ENCODE peak calls at places on chromosomes 7 and 10, in six cellular contexts. I, H, R, T, Y and D are unnamed samples.

GRCh38 chr7:5351508-5352265 is 68.9 kb downstream of the SLC29A4 start:
- DNase-seq in I (no peak), R (no peak), H (no peak), Y (no peak), T (no peak), D (no peak)

GRCh38 chr7:22417841-22418240 is 60.9 kb upstream of the RAPGEF5 start:
- DNase-seq in T (no peak), R (no peak), H (no peak), I (no peak), Y (no peak), D (no peak)

GRCh38 chr7:120615703-120616102 is 242.2 kb downstream of the TSPAN12 start:
- DNase-seq in I (no peak), T (no peak), Y (no peak), H (no peak), R (no peak), D (no peak)

GRCh38 chr7:154287370-154287769 is 235.2 kb downstream of the DPP6 start:
- DNase-seq in T (no peak), I (no peak), H (no peak), R (no peak), Y (no peak), D (no peak)

GRCh38 chr7:26376208-26376917 is 84.7 kb downstream of the SNX10 start:
- DNase-seq in I (no peak), Y (peak; percentile 21), H (peak; percentile 63), R (no peak), T (no peak), D (no peak)

GRCh38 chr7:151679868-151680534 is 160.3 kb upstream of the RHEB start:
- DNase-seq in R (no peak), H (no peak), I (no peak), Y (no peak), T (no peak), D (no peak)

GRCh38 chr7:30412810-30413504 is 65.6 kb downstream of the NOD1 start:
- DNase-seq in H (no peak), Y (no peak), T (peak; percentile 53), R (peak; percentile 78), I (peak; percentile 92), D (peak; percentile 55)

GRCh38 chr10:110508806-110509544 is 11.3 kb downstream of the DUSP5 start:
- DNase-seq in T (no peak), Y (peak; percentile 87), R (no peak), H (no peak), I (no peak), D (no peak)

GRCh38 chr10:70563230-70563629 is 39.3 kb downstream of the PRF1 start:
- DNase-seq in R (no peak), T (no peak), Y (no peak), I (no peak), H (no peak), D (no peak)

GRCh38 chr7:128827248-128827958 is 2.8 kb upstream of the FLNC start:
- DNase-seq in R (peak; percentile 83), T (no peak), Y (peak; percentile 86), H (no peak), I (peak; percentile 74), D (no peak)

GRCh38 chr7:1693419-1693990 is 23.4 kb downstream of the ELFN1 start:
- DNase-seq in Y (no peak), I (no peak), H (peak; percentile 41), R (no peak), T (no peak), D (no peak)

GRCh38 chr10:113111900-113112853 is 162.1 kb downstream of the TCF7L2 start:
- DNase-seq in I (peak; percentile 81), R (peak; percentile 24), T (peak; percentile 47), Y (peak; percentile 40), H (no peak), D (no peak)

GRCh38 chr10:113108948-113109347 is 158.9 kb downstream of the TCF7L2 start:
- DNase-seq in R (no peak), Y (no peak), H (no peak), T (no peak), I (no peak), D (no peak)

GRCh38 chr10:113111260-113111659 is 161.2 kb downstream of the TCF7L2 start:
- DNase-seq in R (no peak), I (no peak), Y (no peak), T (no peak), H (no peak), D (no peak)

GRCh38 chr10:113104071-113104470 is 154.0 kb downstream of the TCF7L2 start:
- DNase-seq in H (no peak), Y (no peak), R (no peak), T (no peak), I (peak; percentile 12), D (no peak)

DNA sequence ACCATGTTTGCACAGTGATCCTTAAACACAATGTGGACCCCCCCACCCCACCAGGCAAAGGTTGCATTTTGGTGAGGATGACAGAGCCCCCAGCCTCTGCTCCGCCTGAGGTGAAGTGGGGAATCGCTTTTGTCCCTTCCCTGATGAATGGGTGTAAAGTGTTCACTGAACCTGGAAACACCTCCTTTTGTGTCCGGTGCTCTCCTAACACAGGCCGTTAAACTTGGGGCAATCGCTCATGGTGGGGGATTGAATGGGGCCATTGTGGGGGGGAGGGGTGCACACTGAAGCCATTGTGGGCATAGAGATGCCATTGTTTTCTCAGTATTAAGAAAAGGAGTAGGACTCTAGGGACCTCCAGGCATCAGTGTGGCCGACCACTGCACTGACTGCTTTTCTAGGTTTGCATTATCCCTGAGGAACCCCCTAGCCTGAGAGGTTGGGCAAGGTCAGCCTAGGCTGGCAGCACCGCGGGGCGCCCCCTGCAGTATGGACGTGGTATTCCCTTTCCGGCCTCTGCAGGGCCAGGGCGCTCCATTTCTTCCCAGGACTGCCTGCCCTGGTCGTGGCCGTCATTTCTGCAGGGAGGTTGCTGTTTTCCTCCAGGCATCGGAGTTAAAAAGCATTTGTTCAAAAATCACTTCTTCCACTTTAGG is 158.3 kb downstream of the TCF7L2 start:
- DNase-seq in H (peak; percentile 60), T (no peak), Y (no peak), I (no peak), R (no peak), D (no peak)
- TF ChIP-seq CTCF in H (peak; percentile 54), T (peak; percentile 17), Y (peak; percentile 58), I (peak; percentile 54), R (peak; percentile 21), D (peak; percentile 20)

DNA sequence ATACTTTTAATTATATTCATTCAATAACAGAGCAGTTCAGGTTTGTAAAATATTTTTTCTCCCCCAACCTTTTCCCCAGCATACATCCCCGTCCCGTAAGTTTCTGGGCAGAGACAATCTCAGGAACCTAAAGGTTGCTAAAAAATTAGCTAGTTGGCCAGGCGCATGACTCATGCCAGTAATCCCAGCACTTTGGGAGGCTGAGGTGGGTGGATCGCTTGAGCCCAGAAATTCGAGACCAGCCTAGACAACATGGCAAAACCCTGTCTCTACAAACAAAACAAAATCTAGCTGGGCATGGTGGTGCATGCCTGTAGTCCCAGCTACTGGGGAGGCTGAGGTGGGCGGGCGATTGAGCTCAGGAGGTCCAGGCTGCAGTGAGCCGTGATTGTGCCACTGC is 40.2 kb downstream of the TCF7L2 start:
- DNase-seq in I (no peak), H (no peak), Y (no peak), T (no peak), R (peak; percentile 43), D (no peak)
- H3K4me1 ChIP-seq in I (peaks cover 43% of the 10 kb centered on the region), H (peaks cover 20% of the 10 kb centered on the region), Y (peaks cover 18% of the 10 kb centered on the region), T (peaks cover 78% of the 10 kb centered on the region), R (peaks cover 2% of the 10 kb centered on the region), D (no peaks in the 10 kb centered on the region)

GRCh38 chr10:60446855-60447254 is 57.2 kb upstream of the ANK3 start:
- DNase-seq in R (peak; percentile 49), T (no peak), H (peak; percentile 51), Y (no peak), I (peak; percentile 36), D (peak; percentile 33)

GRCh38 chr10:60446070-60446833 is 56.6 kb upstream of the ANK3 start:
- DNase-seq in I (peak; percentile 50), Y (no peak), R (peak; percentile 61), T (no peak), H (no peak), D (no peak)

GRCh38 chr10:60444494-60445064 is 54.9 kb upstream of the ANK3 start:
- DNase-seq in Y (no peak), R (peak; percentile 34), I (peak; percentile 67), T (no peak), H (no peak), D (no peak)

GRCh38 chr10:60441515-60441914 is 51.8 kb upstream of the ANK3 start:
- DNase-seq in R (peak; percentile 35), Y (no peak), T (no peak), I (peak; percentile 57), H (no peak), D (no peak)
- TF ChIP-seq CTCF in R (no peak), Y (no peak), T (peak; percentile 13), I (peak; percentile 53), H (no peak), D (no peak)

DNA sequence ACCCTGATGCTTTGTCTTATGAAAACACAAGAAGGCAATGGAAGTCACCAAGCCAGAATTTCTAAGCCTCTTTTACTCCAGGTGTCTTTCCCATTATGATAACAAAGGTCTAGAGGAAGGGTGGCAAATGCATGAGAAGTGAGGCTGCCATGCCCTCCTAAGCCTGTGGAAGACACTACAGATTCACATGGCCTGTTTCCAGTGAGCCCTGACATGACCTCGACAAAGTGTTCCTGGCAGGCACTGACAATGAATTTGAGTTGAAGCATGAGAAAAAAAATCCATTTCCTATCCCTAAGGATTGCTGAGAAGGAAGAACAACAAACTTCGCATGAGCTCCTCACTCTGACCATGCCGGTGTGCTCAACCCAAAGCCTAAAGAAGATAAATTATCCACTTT is 268.0 kb downstream of the HTR7 start:
- DNase-seq in Y (no peak), R (no peak), I (peak; percentile 45), H (no peak), T (no peak), D (no peak)
- H3K4me1 ChIP-seq in Y (no peaks in the 10 kb centered on the region), R (peaks cover 2% of the 10 kb centered on the region), I (peaks cover 15% of the 10 kb centered on the region), H (no peaks in the 10 kb centered on the region), T (no peaks in the 10 kb centered on the region), D (no peaks in the 10 kb centered on the region)

DNA sequence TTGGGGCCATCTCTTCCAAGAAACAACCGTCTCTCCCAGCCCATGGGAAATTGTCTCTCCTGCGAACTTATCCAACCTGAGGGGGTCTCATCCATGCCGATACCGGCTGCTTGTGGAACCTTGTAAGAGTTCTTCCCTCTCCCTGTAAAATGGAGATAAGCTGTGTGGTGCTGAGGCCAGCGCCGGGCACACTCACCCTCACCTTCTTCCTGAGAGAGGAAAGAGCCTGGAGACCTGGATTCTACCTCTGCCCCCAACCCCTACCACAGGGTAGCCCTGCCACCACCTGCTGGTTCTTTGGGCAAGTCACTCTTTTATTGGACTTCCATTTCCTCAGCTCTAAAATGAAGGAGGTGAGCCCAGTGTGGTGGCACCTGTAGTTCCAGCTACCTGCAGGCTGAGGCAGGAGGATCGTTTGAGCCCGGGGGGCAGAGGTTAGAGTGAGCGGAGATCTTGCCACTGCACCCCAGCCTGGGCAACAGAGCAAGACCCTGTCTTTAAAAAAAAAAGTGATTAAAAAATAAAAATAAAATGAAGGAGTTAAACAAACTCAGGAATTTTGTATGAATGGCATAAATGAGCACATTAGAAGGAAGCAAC is 38.4 kb upstream of the PSAP start:
- DNase-seq in Y (no peak), R (no peak), H (no peak), T (no peak), I (no peak), D (no peak)
- TF ChIP-seq CTCF in Y (no peak), R (no peak), H (no peak), T (no peak), I (no peak), D (no peak)